ENCODE peak calls at places on chromosomes 7 and 10, in six cellular contexts. I, C, U, H, S and Z are unnamed samples.

GRCh38 chr10:131856441-131857094 is 44.2 kb upstream of the PPP2R2D start:
- DNase-seq in I (no peak), C (no peak), U (no peak), H (no peak), S (no peak), Z (no peak)

GRCh38 chr7:4297843-4298219 is 384.3 kb upstream of the FOXK1 start:
- DNase-seq in I (no peak), C (no peak), U (no peak), H (no peak), S (no peak), Z (no peak)

GRCh38 chr10:76301950-76302349 is 870.5 kb downstream of the LRMDA start:
- DNase-seq in I (no peak), C (no peak), U (no peak), H (no peak), S (no peak), Z (no peak)

GRCh38 chr10:87752571-87752970 is 65.5 kb downstream of the ATAD1 start:
- DNase-seq in I (no peak), C (no peak), U (peak), H (no peak), S (no peak), Z (no peak)

GRCh38 chr10:122861724-122862161 is 16.1 kb upstream of the CUZD1 start:
- DNase-seq in I (no peak), C (peak), U (peak), H (no peak), S (no peak), Z (no peak)

GRCh38 chr10:36671607-36672006 is 453.8 kb upstream of the ANKRD30A start:
- DNase-seq in I (no peak), C (peak), U (no peak), H (no peak), S (no peak), Z (no peak)

GRCh38 chr7:12322287-12322902 is 81.3 kb downstream of the VWDE start:
- DNase-seq in I (no peak), C (peak), U (no peak), H (no peak), S (no peak), Z (peak)

GRCh38 chr10:21172774-21173432 is 275.8 kb upstream of the NEBL start:
- DNase-seq in I (no peak), C (no peak), U (no peak), H (peak), S (no peak), Z (peak)

GRCh38 chr10:120505056-120505455 is 48.0 kb downstream of the PLPP4 start:
- DNase-seq in I (no peak), C (no peak), U (no peak), H (no peak), S (no peak), Z (no peak)

GRCh38 chr7:113636727-113637421 is 281.9 kb downstream of the PPP1R3A start:
- DNase-seq in I (no peak), C (no peak), U (peak), H (no peak), S (no peak), Z (no peak)

GRCh38 chr7:112853429-112853828 is 63.2 kb upstream of the TMEM168 start:
- DNase-seq in I (no peak), C (no peak), U (no peak), H (no peak), S (no peak), Z (no peak)

GRCh38 chr7:47103498-47104205 is 478.3 kb downstream of the TNS3 start:
- DNase-seq in I (no peak), C (no peak), U (no peak), H (no peak), S (no peak), Z (no peak)

GRCh38 chr10:90751107-90751997 is 106.5 kb downstream of the HTR7 start:
- DNase-seq in I (no peak), C (peak), U (peak), H (peak), S (no peak), Z (peak)

GRCh38 chr10:42979730-42980467 is 97.0 kb upstream of the RET start:
- DNase-seq in I (no peak), C (no peak), U (no peak), H (no peak), S (no peak), Z (no peak)

GRCh38 chr10:133465191-133465949 is 11.6 kb downstream of the SCART1 start:
- DNase-seq in I (no peak), C (no peak), U (no peak), H (no peak), S (no peak), Z (no peak)

GRCh38 chr7:107690611-107691010 is 30.0 kb downstream of the SLC26A4 start:
- DNase-seq in I (no peak), C (no peak), U (no peak), H (no peak), S (no peak), Z (no peak)

GRCh38 chr10:29585488-29585976 is 49.2 kb downstream of the SVIL start:
- DNase-seq in I (no peak), C (peak), U (no peak), H (no peak), S (no peak), Z (no peak)

GRCh38 chr10:82826132-82826531 is 951.1 kb downstream of the NRG3 start:
- DNase-seq in I (no peak), C (no peak), U (peak), H (no peak), S (no peak), Z (no peak)

GRCh38 chr7:96887426-96887825 is 117.9 kb upstream of the DLX6 start:
- DNase-seq in I (no peak), C (no peak), U (peak), H (no peak), S (no peak), Z (no peak)

GRCh38 chr10:84158061-84158460 is 15.5 kb upstream of the GPR15LG start:
- DNase-seq in I (no peak), C (no peak), U (no peak), H (no peak), S (no peak), Z (no peak)

GRCh38 chr10:78471326-78471722 is 437.7 kb downstream of the RPS24 start:
- DNase-seq in I (no peak), C (no peak), U (no peak), H (no peak), S (no peak), Z (no peak)

GRCh38 chr7:154171422-154171821 is 119.2 kb downstream of the DPP6 start:
- DNase-seq in I (no peak), C (no peak), U (no peak), H (no peak), S (no peak), Z (no peak)

GRCh38 chr7:81501220-81501619 is 268.6 kb downstream of the HGF start:
- DNase-seq in I (no peak), C (peak), U (no peak), H (no peak), S (no peak), Z (no peak)
- TF ChIP-seq CTCF in I (peak), C (peak), U (peak), H (no peak), S (no peak), Z (no peak)

GRCh38 chr10:68208424-68209042 is 23.4 kb downstream of the ATOH7 start:
- DNase-seq in I (no peak), C (peak), U (peak), H (peak), S (no peak), Z (peak)

GRCh38 chr10:68211635-68212034 is 20.3 kb downstream of the ATOH7 start:
- DNase-seq in I (no peak), C (no peak), U (no peak), H (no peak), S (no peak), Z (no peak)

GRCh38 chr10:68218786-68219185 is 13.1 kb downstream of the ATOH7 start:
- DNase-seq in I (no peak), C (no peak), U (no peak), H (no peak), S (no peak), Z (no peak)

GRCh38 chr10:68212721-68213352 is 19.1 kb downstream of the ATOH7 start:
- DNase-seq in I (no peak), C (peak), U (peak), H (no peak), S (no peak), Z (no peak)
- TF ChIP-seq CTCF in I (peak), C (peak), U (peak), H (peak), S (peak), Z (peak)

GRCh38 chr7:33886100-33886623 is 19.2 kb upstream of the BMPER start:
- DNase-seq in I (no peak), C (peak), U (peak), H (peak), S (no peak), Z (peak)
- TF ChIP-seq CTCF in I (no peak), C (peak), U (no peak), H (peak), S (no peak), Z (no peak)

GRCh38 chr10:35377050-35377723 is 40.9 kb downstream of the CCNY start:
- DNase-seq in I (no peak), C (no peak), U (no peak), H (no peak), S (no peak), Z (no peak)

GRCh38 chr10:35372329-35372728 is 36.0 kb downstream of the CCNY start:
- DNase-seq in I (no peak), C (no peak), U (peak), H (no peak), S (no peak), Z (no peak)

GRCh38 chr10:35378547-35379210 is 42.4 kb downstream of the CCNY start:
- DNase-seq in I (no peak), C (no peak), U (no peak), H (no peak), S (no peak), Z (no peak)

GRCh38 chr10:35371731-35372130 is 35.4 kb downstream of the CCNY start:
- DNase-seq in I (no peak), C (no peak), U (no peak), H (no peak), S (no peak), Z (no peak)

GRCh38 chr10:35375091-35375765 is 38.9 kb downstream of the CCNY start:
- DNase-seq in I (no peak), C (no peak), U (no peak), H (no peak), S (no peak), Z (no peak)
- TF ChIP-seq CTCF in I (no peak), C (no peak), U (no peak), H (peak), S (no peak), Z (no peak)

DNA sequence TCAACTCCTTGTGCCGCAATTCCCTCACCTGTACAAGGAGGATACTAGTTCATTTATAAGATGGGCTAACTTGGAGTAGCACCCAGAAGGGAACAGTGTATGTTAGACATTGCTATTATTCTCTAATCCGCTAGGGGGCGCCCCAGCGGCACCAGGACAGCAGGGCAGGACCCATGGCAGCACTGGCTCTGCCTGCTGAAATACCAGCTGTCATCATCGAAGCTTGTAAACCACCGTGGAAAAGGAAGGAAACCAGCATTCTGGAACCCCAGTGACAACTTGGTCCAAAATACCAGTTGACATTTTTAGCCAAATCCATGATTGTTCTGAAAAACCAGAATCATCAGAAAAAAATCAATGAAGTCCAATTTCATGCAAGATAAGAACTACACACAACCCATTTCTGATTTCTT is 134.4 kb downstream of the ITGA8 start:
- DNase-seq in I (peak), C (peak), U (peak), H (peak), S (no peak), Z (peak)
- TF ChIP-seq CTCF in I (peak), C (peak), U (peak), H (peak), S (peak), Z (peak)

DNA sequence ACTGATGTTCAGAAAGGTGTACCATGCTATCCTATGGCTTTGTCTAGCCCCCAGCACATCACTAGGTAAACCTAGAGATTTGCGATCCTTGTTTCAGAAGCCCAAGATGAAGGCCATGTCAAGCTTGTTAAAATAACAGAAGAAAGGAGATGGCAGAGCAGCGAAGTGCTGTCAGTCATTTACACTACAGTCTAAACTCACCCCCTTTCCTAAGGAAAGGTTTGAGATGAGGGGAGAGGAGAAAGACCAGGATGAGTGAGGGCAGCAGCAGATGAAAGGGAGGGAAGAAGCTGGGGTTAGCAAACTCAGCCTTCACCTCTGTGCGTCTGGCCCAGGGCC is 74.8 kb downstream of the PROSER2 start:
- DNase-seq in I (no peak), C (no peak), U (no peak), H (no peak), S (no peak), Z (no peak)
- TF ChIP-seq CTCF in I (no peak), C (no peak), U (no peak), H (no peak), S (no peak), Z (no peak)

DNA sequence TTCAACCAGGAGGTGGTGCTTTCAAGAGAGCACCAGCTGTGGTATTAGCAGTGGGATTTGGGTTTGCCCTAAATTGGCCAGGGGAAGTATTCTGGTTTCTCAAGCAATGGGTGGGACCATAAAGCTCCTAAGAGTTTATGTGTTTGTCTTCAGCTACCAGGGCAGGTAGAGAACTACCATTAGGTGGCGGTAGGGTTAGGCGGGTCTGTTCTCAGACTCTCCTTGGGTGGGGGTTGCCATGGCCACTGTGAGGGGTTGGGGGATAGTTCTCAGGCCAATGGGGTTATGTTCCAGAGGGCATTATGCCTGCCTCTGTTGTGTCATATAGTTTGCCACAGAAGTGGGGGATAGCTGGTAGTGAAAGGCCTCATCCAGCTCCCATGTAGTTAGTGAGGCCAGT is 47.7 kb upstream of the BICC1 start:
- DNase-seq in I (no peak), C (no peak), U (no peak), H (no peak), S (no peak), Z (no peak)
- TF ChIP-seq CTCF in I (no peak), C (no peak), U (no peak), H (no peak), S (no peak), Z (no peak)